ENCODE peak calls at places on chromosome 14, in seven cellular contexts. S is NCI-H1092, C is HTR-8/SVneo, B is EL, J is HAP-1, Q is HS-5, G is RPMI7951. W is an unnamed sample.

GRCh38 chr14:31926652-31927347 is 150.3 kb upstream of the ARHGAP5 start:
- DNase-seq in S (no peak), C (no peak), B (no peak), J (no peak), Q (no peak), G (no peak), W (no peak)

GRCh38 chr14:29645117-29645516 is 282.5 kb downstream of the PRKD1 start:
- DNase-seq in S (no peak), C (no peak), B (no peak), J (no peak), Q (no peak), G (no peak), W (no peak)

GRCh38 chr14:65469903-65470302 is 57.4 kb downstream of the FUT8 start:
- DNase-seq in S (no peak), C (no peak), B (no peak), J (no peak), Q (no peak), G (no peak), W (no peak)

GRCh38 chr14:97290065-97290464 is 492.9 kb downstream of the VRK1 start:
- DNase-seq in S (no peak), C (no peak), B (no peak), J (no peak), Q (no peak), G (no peak), W (no peak)

GRCh38 chr14:52051251-52051650 is 17.6 kb downstream of the NID2 start:
- DNase-seq in S (no peak), C (no peak), B (no peak), J (no peak), Q (no peak), G (peak), W (no peak)

GRCh38 chr14:104098272-104099095 is 13.0 kb downstream of the ASPG start:
- DNase-seq in S (no peak), C (no peak), B (no peak), J (no peak), Q (no peak), G (no peak), W (no peak)

GRCh38 chr14:96478119-96478518 is 24.1 kb upstream of the PAPOLA start:
- DNase-seq in S (no peak), C (no peak), B (no peak), J (no peak), Q (no peak), G (no peak), W (no peak)

GRCh38 chr14:101721951-101722661 is 39.4 kb upstream of the PPP2R5C start:
- DNase-seq in S (no peak), C (peak), B (peak), J (no peak), Q (no peak), G (peak), W (peak)

GRCh38 chr14:58096731-58097130 is 55.3 kb downstream of the ARMH4 start:
- DNase-seq in S (no peak), C (no peak), B (no peak), J (no peak), Q (no peak), G (no peak), W (no peak)

GRCh38 chr14:42214981-42215491 is 608.4 kb downstream of the LRFN5 start:
- DNase-seq in S (no peak), C (peak), B (peak), J (no peak), Q (peak), G (peak), W (peak)

GRCh38 chr14:92688434-92689375 is 59.7 kb downstream of the LGMN start:
- DNase-seq in S (no peak), C (no peak), B (no peak), J (no peak), Q (no peak), G (no peak), W (no peak)

GRCh38 chr14:70871863-70872677 is 35.2 kb upstream of the PCNX1 start:
- DNase-seq in S (no peak), C (no peak), B (no peak), J (peak), Q (no peak), G (peak), W (no peak)

GRCh38 chr14:92744198-92744597 is 4.2 kb downstream of the LGMN start:
- DNase-seq in S (no peak), C (no peak), B (no peak), J (no peak), Q (no peak), G (no peak), W (no peak)

W was measured in RWPE1.